ENCODE peak calls at places on chromosomes 11 and 22, in five cellular contexts. N is B cell, B is HFF-Myc, H is lower leg skin, L is mammary epithelial cell. J is an unnamed sample.

GRCh38 chr11:43954241-43954640 is 11.8 kb downstream of the C11orf96 start:
- DNase-seq in B (no peak), L (no peak), N (no peak), H (no peak), J (no peak)

GRCh38 chr11:113789675-113790320 is 10.2 kb downstream of the CLDN25 start:
- DNase-seq in H (no peak), L (no peak), N (no peak), B (no peak), J (no peak)

GRCh38 chr22:38038426-38038825 is 18.8 kb upstream of the PICK1 start:
- DNase-seq in L (no peak), H (no peak), N (no peak), B (no peak), J (no peak)

GRCh38 chr11:66020618-66021357 is 5.5 kb downstream of the CATSPER1 start:
- DNase-seq in B (no peak), H (no peak), L (peak; percentile 61), N (peak; percentile 19), J (no peak)

GRCh38 chr11:97361812-97362378 is 972.1 kb downstream of the JRKL start:
- DNase-seq in B (no peak), N (no peak), H (no peak), L (peak; percentile 61), J (no peak)

GRCh38 chr22:50057292-50057867 is 718 bp downstream of the TTLL8 start:
- DNase-seq in N (no peak), B (no peak), L (no peak), H (no peak), J (no peak)

GRCh38 chr11:945986-946385 is 20.3 kb downstream of the AP2A2 start:
- DNase-seq in H (no peak), N (no peak), B (no peak), L (no peak), J (no peak)

GRCh38 chr11:77345621-77346020 is 44.1 kb upstream of the GDPD4 start:
- DNase-seq in N (no peak), L (peak; percentile 3), B (no peak), H (no peak), J (no peak)

GRCh38 chr11:27280131-27280530 is 82.9 kb downstream of the CCDC34 start:
- DNase-seq in B (no peak), N (no peak), H (no peak), L (no peak), J (no peak)

GRCh38 chr22:36419177-36419911 is 31.6 kb upstream of the MYH9 start:
- DNase-seq in L (no peak), H (no peak), N (no peak), B (peak; percentile 63), J (no peak)

GRCh38 chr11:123061403-123062157 is at the start of gene HSPA8:
- DNase-seq in B (no peak), L (peak; percentile 69), N (no peak), H (peak; percentile 75), J (no peak)

GRCh38 chr22:49999063-49999900 is 13.3 kb downstream of the IL17REL start:
- DNase-seq in N (peak; percentile 68), L (no peak), H (no peak), B (no peak), J (peak; percentile 74)

GRCh38 chr11:10696797-10697620 is 3.5 kb upstream of the IRAG1 start:
- DNase-seq in L (no peak), H (no peak), N (no peak), B (no peak), J (no peak)

GRCh38 chr22:24083361-24083760 is 72.3 kb downstream of the CABIN1 start:
- DNase-seq in H (no peak), L (no peak), N (no peak), B (no peak), J (no peak)

GRCh38 chr11:109140426-109140825 is 281.6 kb upstream of the C11orf87 start:
- DNase-seq in L (no peak), B (no peak), H (no peak), N (no peak), J (no peak)

GRCh38 chr11:45411221-45411946 is 125.2 kb upstream of the SYT13 start:
- DNase-seq in B (no peak), H (no peak), L (no peak), N (no peak), J (no peak)

GRCh38 chr11:29328961-29329441 is 687.8 kb downstream of the KCNA4 start:
- DNase-seq in L (peak; percentile 92), B (peak; percentile 43), H (no peak), N (no peak), J (peak; percentile 3)
- TF ChIP-seq CTCF in L (peak; percentile 78), B (peak; percentile 60), H (no peak), N (no peak), J (peak; percentile 22)

GRCh38 chr11:94997437-94997836 is 23.9 kb downstream of the KDM4D start:
- DNase-seq in H (no peak), N (no peak), L (no peak), B (no peak), J (no peak)
- TF ChIP-seq CTCF in H (no peak), N (peak; percentile 16), L (no peak), B (peak; percentile 26), J (no peak)

GRCh38 chr11:3201677-3202181 is 16.9 kb downstream of the MRGPRG start:
- DNase-seq in B (no peak), L (no peak), H (no peak), N (no peak), J (no peak)

GRCh38 chr11:3202305-3202704 is 16.3 kb downstream of the MRGPRG start:
- DNase-seq in N (no peak), B (no peak), H (no peak), L (no peak), J (no peak)

GRCh38 chr11:3204141-3205015 is 14.2 kb downstream of the MRGPRG start:
- DNase-seq in L (no peak), B (no peak), N (no peak), H (no peak), J (no peak)

GRCh38 chr11:3202759-3203158 is 15.9 kb downstream of the MRGPRG start:
- DNase-seq in N (no peak), B (peak; percentile 58), H (no peak), L (no peak), J (no peak)

GRCh38 chr11:3203221-3204043 is 15.2 kb downstream of the MRGPRG start:
- DNase-seq in B (no peak), N (no peak), H (no peak), L (peak; percentile 4), J (no peak)
- TF ChIP-seq CTCF in B (no peak), N (no peak), H (no peak), L (no peak), J (no peak)

DNA sequence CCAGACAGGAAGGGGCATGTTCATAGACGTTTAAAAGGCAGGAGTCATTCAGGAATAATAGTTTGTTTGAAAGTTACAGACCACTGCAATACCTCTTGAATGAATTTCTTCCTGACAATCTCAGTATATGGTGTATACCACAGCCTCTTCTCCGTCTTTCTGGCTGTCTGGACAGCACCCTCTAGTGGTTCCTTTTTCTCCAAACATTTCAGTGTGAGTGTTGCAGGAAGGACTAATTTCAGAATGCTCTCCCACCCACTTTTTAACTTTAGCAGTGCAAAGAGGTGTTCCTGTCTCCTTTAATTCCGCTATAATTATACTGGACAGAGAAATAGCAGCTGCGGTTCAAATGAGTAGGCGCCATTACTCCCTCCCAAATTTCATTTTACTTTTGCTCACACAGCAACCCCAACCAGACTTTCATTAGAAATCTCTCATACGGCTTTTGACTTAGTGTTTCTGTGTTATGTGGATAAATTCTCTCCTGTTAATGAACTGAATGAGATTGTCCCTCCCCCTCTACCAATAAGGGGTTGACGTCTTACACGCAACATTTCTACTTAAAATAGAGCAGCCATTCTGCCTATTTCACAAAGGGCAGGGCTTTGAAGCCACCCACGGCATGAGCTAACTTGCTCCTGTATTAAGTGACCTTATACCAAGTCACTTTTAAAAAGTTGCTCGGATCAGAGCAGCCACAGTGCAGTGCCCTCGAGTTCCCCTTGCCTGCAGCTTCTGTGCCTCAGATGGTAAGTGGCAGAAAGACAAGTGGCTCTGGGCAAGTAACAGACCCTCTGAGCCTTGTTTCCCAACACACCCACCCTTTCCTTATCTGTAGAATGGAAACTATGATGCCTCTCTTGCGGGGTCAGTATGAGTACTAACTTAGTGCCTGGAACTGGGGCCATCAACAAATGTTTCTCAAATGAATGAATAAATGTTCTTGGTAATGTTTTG is 368.6 kb downstream of the OPCML start:
- DNase-seq in B (no peak), L (peak; percentile 32), H (no peak), N (no peak), J (peak; percentile 47)
- TF ChIP-seq CTCF in B (no peak), L (peak; percentile 74), H (no peak), N (no peak), J (peak; percentile 41)

GRCh38 chr22:29205598-29206371 is at the start of gene EMID1:
- DNase-seq in H (no peak), L (no peak), N (peak; percentile 67), B (no peak), J (peak; percentile 86)
- TF ChIP-seq CTCF in H (no peak), L (no peak), N (no peak), B (no peak), J (peak; percentile 10)

GRCh38 chr11:76212086-76213035 is 6.1 kb upstream of the WNT11 start:
- DNase-seq in B (no peak), L (no peak), H (no peak), N (no peak), J (no peak)
- TF ChIP-seq CTCF in B (no peak), L (no peak), H (no peak), N (no peak), J (no peak)

DNA sequence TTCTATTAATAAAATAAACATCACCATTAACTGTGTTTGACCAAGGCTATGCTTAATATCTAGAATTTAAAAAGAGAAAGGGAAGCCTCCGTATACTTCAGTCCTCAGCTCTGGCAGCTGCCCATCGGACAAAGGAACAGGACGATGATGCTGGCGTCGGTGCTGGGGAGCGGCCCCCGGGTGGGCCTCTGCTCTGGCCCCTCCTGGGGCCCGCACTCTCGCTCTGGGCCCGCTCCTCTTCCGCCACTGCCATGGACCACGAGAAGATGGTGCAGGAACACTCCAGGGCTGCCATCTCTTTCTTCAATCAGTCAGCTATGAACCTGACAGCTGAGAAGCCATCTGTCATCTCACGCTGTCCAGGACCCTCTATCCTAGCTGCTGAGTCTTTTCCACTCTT is 25.3 kb downstream of the PDHX start:
- DNase-seq in N (no peak), H (no peak), L (no peak), B (no peak), J (no peak)
- TF ChIP-seq CTCF in N (no peak), H (no peak), L (no peak), B (no peak), J (no peak)

GRCh38 chr11:103920933-103921332 is 115.5 kb upstream of the DDI1 start:
- DNase-seq in N (no peak), H (no peak), L (no peak), B (no peak), J (no peak)
- TF ChIP-seq CTCF in N (no peak), H (no peak), L (no peak), B (no peak), J (no peak)

J was measured in GM20000.